ENCODE peak calls at places on chromosomes 13 and 19, in eight cellular contexts. G is IMR-90, I is body of pancreas, W is stomach, K is spleen, X is thyroid gland, H is right lobe of liver, R is tibial nerve. V is an unnamed sample. For H3K9me3, the result is how much of the 10 kb centered on the place peaks cover.

GRCh38 chr13:95535243-95535642 is 17.3 kb upstream of the CLDN10 start:
- DNase-seq in H (no peak), X (no peak), G (peak), R (no peak), I (peak), W (no peak), K (no peak), V (no peak)

GRCh38 chr19:38463365-38463764 is 29.9 kb downstream of the RYR1 start:
- DNase-seq in H (no peak), K (no peak), X (no peak), G (no peak), I (no peak), R (no peak), W (no peak), V (no peak)

GRCh38 chr13:43133792-43134191 is 110.4 kb downstream of the DNAJC15 start:
- DNase-seq in X (no peak), K (no peak), G (no peak), R (no peak), W (no peak), I (no peak), H (no peak), V (no peak)

GRCh38 chr13:63190742-63191141 is 1775.1 kb upstream of the PCDH20 start:
- DNase-seq in R (no peak), I (no peak), H (no peak), G (peak), W (no peak), K (no peak), X (no peak), V (no peak)

GRCh38 chr19:34367424-34367957 is 2.5 kb downstream of the GPI start:
- DNase-seq in W (no peak), G (no peak), K (no peak), I (no peak), X (no peak), H (no peak), R (no peak), V (no peak)

GRCh38 chr19:38544569-38545315 is 73.0 kb downstream of the MAP4K1 start:
- DNase-seq in H (no peak), R (no peak), W (no peak), K (no peak), G (peak), X (no peak), I (no peak), V (no peak)

GRCh38 chr19:5694167-5694951 is 4.3 kb downstream of the RPL36 start:
- DNase-seq in I (no peak), R (no peak), K (peak), W (no peak), H (no peak), X (no peak), G (no peak), V (peak)

GRCh38 chr19:21335721-21336120 is 6.5 kb upstream of the ZNF708 start:
- DNase-seq in K (no peak), W (no peak), X (no peak), R (no peak), H (no peak), I (no peak), G (no peak), V (no peak)

GRCh38 chr19:47658431-47659383 is 49.8 kb downstream of the BICRA start:
- DNase-seq in K (no peak), X (no peak), G (no peak), H (no peak), R (no peak), W (peak), I (no peak), V (no peak)

GRCh38 chr19:17358395-17358794 is 18.7 kb downstream of the PLVAP start:
- DNase-seq in X (no peak), G (no peak), H (no peak), I (no peak), W (no peak), R (no peak), K (peak), V (no peak)

GRCh38 chr13:113545931-113546516 is 38.5 kb upstream of the TFDP1 start:
- DNase-seq in G (no peak), H (no peak), K (peak), I (no peak), R (no peak), X (no peak), W (no peak), V (no peak)

GRCh38 chr13:29100739-29101138 is 280.6 kb downstream of the MTUS2 start:
- DNase-seq in G (no peak), R (no peak), X (no peak), I (no peak), H (no peak), K (no peak), W (no peak), V (no peak)

GRCh38 chr13:24842533-24843278 is 78.7 kb downstream of the RNF17 start:
- DNase-seq in X (no peak), W (no peak), G (no peak), I (no peak), H (no peak), K (no peak), R (no peak), V (no peak)

GRCh38 chr13:111049791-111050538 is 65.1 kb upstream of the ARHGEF7 start:
- DNase-seq in K (no peak), I (peak), X (peak), G (no peak), R (peak), H (no peak), W (peak), V (peak)

GRCh38 chr13:52348081-52348480 is 57.9 kb downstream of the THSD1 start:
- DNase-seq in X (no peak), W (no peak), I (peak), K (no peak), R (no peak), G (peak), H (no peak), V (no peak)

GRCh38 chr13:27406178-27406939 is 18.1 kb upstream of the GTF3A start:
- DNase-seq in I (peak), G (peak), X (peak), H (no peak), R (no peak), K (no peak), W (no peak), V (no peak)

GRCh38 chr13:94112227-94112626 is 367.3 kb downstream of the DCT start:
- DNase-seq in K (no peak), X (no peak), R (peak), G (peak), H (peak), I (peak), W (no peak), V (no peak)

GRCh38 chr19:17248011-17248776 is 2.5 kb upstream of the NR2F6 start:
- DNase-seq in G (no peak), I (peak), X (no peak), R (no peak), H (no peak), K (no peak), W (peak), V (no peak)

GRCh38 chr13:29428310-29428991 is 167.0 kb downstream of the SLC7A1 start:
- DNase-seq in G (no peak), X (peak), W (no peak), R (no peak), K (no peak), H (peak), I (peak), V (no peak)

GRCh38 chr13:92677571-92677970 is 549.0 kb upstream of the GPC6 start:
- DNase-seq in X (no peak), R (no peak), G (no peak), H (no peak), I (no peak), K (no peak), W (no peak), V (no peak)

GRCh38 chr13:109274188-109274821 is 512.1 kb downstream of the IRS2 start:
- DNase-seq in R (no peak), W (no peak), K (no peak), X (peak), I (peak), H (no peak), G (peak), V (no peak)

GRCh38 chr13:94620286-94620896 is 18.7 kb downstream of the GPR180 start:
- DNase-seq in X (peak), H (no peak), I (no peak), G (peak), R (no peak), W (no peak), K (no peak), V (peak)

GRCh38 chr13:77459616-77460015 is 75.9 kb upstream of the SCEL start:
- DNase-seq in H (no peak), X (no peak), K (no peak), I (no peak), G (no peak), W (no peak), R (no peak), V (no peak)

GRCh38 chr19:41531438-41532311 is 44.3 kb upstream of the CEACAM21 start:
- DNase-seq in K (peak), H (peak), I (peak), X (peak), W (peak), R (peak), G (peak), V (peak)

GRCh38 chr13:83048419-83048818 is 833.9 kb downstream of the SLITRK1 start:
- DNase-seq in H (no peak), W (no peak), X (no peak), G (peak), K (no peak), R (no peak), I (no peak), V (no peak)

GRCh38 chr19:5137571-5138124 is 168.7 kb downstream of the KDM4B start:
- DNase-seq in R (no peak), G (no peak), H (no peak), W (no peak), X (no peak), I (peak), K (no peak), V (no peak)

GRCh38 chr13:48667136-48667535 is 13.4 kb downstream of the CYSLTR2 start:
- DNase-seq in R (no peak), X (no peak), K (no peak), W (no peak), I (no peak), G (no peak), H (peak), V (no peak)

GRCh38 chr13:87669379-87669978 is 1.7 kb upstream of the SLITRK5 start:
- DNase-seq in G (peak), X (peak), H (no peak), K (no peak), I (no peak), R (no peak), W (no peak), V (no peak)

GRCh38 chr13:109998808-109999528 is 212.6 kb upstream of the IRS2 start:
- DNase-seq in X (no peak), I (no peak), G (peak), H (no peak), K (no peak), W (no peak), R (no peak), V (no peak)

GRCh38 chr19:17359905-17360800 is 17.0 kb downstream of the PLVAP start:
- DNase-seq in K (no peak), W (no peak), I (no peak), R (no peak), G (no peak), H (no peak), X (no peak), V (no peak)

GRCh38 chr19:42563352-42564210 is 31.1 kb downstream of the CEACAM8 start:
- DNase-seq in K (no peak), X (peak), H (no peak), I (peak), W (peak), R (no peak), G (peak), V (peak)

GRCh38 chr19:7681336-7682174 is 922 bp downstream of the TRAPPC5 start:
- DNase-seq in G (peak), R (peak), W (peak), I (peak), H (peak), K (peak), X (peak), V (peak)

GRCh38 chr13:99626461-99627082 is 125.3 kb downstream of the TM9SF2 start:
- DNase-seq in R (no peak), G (peak), H (no peak), X (no peak), I (no peak), W (no peak), K (no peak), V (no peak)

GRCh38 chr19:47110521-47111080 is 3.0 kb downstream of the ZC3H4 start:
- DNase-seq in H (no peak), K (peak), W (no peak), G (no peak), I (no peak), R (no peak), X (peak), V (no peak)

GRCh38 chr13:37868691-37869505 is 674 bp downstream of the TRPC4 start:
- DNase-seq in K (no peak), W (no peak), H (no peak), I (no peak), G (peak), R (no peak), X (no peak), V (no peak)

GRCh38 chr13:50594276-50594970 is 249.1 kb downstream of the DLEU7 start:
- DNase-seq in I (no peak), G (no peak), R (no peak), K (peak), X (no peak), W (no peak), H (no peak), V (no peak)

GRCh38 chr13:20702945-20703784 is at the start of gene IL17D:
- DNase-seq in I (peak), R (no peak), H (no peak), K (peak), W (no peak), X (peak), G (no peak), V (no peak)

GRCh38 chr13:73833331-73834070 is 300.7 kb downstream of the KLF12 start:
- DNase-seq in G (peak), I (no peak), X (no peak), R (no peak), K (no peak), H (no peak), W (no peak), V (no peak)

GRCh38 chr19:46766569-46767317 is 20.5 kb upstream of the STRN4 start:
- DNase-seq in X (peak), I (peak), H (no peak), R (no peak), W (peak), G (no peak), K (peak), V (no peak)

GRCh38 chr19:1214299-1214861 is 8.8 kb downstream of the STK11 start:
- DNase-seq in K (no peak), R (no peak), W (no peak), H (peak), G (no peak), X (no peak), I (no peak), V (no peak)
- H3K4me3 ChIP-seq in K (no peak), R (no peak), W (no peak), H (no peak), G (no peak), X (no peak), I (no peak), V (no peak)

DNA sequence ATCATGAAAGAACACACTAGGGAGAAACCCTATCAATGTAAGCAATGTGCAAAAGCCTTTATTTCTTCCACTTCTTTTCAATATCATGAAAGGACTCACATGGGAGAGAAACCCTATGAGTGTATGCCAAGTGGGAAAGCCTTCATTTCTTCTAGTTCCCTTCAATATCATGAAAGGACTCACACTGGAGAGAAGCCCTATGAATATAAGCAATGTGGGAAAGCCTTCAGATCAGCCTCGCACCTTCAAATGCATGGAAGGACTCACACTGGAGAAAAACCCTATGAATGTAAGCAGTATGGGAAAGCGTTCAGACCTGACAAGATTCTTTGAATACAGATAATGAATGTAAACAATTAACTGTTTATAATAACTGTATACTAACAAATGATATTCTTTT is 15.0 kb upstream of the ZNF439 start:
- DNase-seq in I (no peak), W (no peak), G (no peak), R (no peak), H (no peak), K (no peak), X (no peak), V (no peak)
- H3K9me3 ChIP-seq in I (under half), W (under half), G (under half), R (under half), H (under half), K (under half), X (under half), V (under half)

DNA sequence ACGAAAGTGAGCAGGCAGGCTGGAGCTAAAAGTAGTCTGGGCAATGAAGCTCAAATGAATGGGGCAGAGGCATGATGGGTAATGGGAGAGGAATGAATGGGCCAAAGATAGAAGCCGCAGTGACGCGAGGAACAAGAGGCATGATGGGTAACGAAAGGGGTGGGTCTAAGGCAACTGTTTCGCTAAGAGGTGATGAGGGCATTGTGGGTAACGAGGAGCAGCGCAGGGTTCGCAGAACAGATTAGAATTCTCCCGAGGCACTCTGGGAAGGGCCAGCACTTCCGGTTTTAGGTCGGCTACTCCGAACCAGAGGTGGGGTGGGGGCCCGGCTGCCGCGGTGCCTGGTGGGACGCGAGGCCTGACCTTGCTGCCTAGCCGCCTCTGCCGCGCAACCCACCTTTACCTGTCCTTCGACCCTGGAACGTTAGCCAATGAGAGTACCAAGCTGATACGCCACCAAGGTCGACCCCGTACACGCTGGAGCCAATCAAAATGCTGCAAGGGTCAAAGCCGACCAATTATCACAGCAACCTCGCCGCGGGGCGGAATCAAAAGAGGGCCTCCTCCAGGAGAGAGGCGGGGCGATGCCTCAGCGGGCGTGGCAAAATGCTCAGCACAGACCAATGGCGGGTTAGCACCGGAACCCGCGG is 563 bp upstream of the TOMM40 start:
- DNase-seq in G (peak), X (peak), K (peak), H (no peak), W (no peak), R (no peak), I (peak), V (no peak)
- TF ChIP-seq POLR2A in G (peak), X (no peak), K (no peak), H (peak), W (no peak), R (no peak), I (peak), V (peak)

GRCh38 chr19:50358483-50359431 is 6.7 kb downstream of the NAPSA start:
- DNase-seq in K (peak), H (peak), G (peak), I (peak), R (no peak), W (peak), X (peak), V (no peak)
- H3K4me3 ChIP-seq in K (peak), H (peak), G (peak), I (no peak), R (peak), W (peak), X (no peak), V (peak)

DNA sequence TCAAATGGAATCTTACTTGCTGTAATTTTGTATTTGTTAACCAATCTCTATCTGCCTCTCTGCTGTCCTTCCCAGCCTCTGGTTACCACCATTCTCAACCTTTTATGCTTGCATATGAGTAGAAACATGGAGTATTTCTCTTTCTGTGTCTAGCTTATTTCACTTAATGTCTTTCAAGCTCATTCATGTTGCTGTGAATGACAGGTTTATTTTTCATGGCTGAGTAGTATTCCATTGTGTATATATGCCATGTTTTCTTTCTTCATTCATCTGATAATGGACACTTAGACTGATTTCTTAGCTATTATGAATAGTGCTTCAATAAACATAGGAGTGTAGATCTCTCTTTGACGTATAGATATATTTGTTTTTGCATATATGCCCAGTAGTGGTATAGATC is 13.4 kb downstream of the ZNF460 start:
- DNase-seq in X (no peak), G (no peak), K (no peak), R (no peak), W (no peak), H (no peak), I (no peak), V (no peak)
- H3K9me3 ChIP-seq in X (under half), G (under half), K (under half), R (half or more), W (under half), H (under half), I (under half), V (under half)

DNA sequence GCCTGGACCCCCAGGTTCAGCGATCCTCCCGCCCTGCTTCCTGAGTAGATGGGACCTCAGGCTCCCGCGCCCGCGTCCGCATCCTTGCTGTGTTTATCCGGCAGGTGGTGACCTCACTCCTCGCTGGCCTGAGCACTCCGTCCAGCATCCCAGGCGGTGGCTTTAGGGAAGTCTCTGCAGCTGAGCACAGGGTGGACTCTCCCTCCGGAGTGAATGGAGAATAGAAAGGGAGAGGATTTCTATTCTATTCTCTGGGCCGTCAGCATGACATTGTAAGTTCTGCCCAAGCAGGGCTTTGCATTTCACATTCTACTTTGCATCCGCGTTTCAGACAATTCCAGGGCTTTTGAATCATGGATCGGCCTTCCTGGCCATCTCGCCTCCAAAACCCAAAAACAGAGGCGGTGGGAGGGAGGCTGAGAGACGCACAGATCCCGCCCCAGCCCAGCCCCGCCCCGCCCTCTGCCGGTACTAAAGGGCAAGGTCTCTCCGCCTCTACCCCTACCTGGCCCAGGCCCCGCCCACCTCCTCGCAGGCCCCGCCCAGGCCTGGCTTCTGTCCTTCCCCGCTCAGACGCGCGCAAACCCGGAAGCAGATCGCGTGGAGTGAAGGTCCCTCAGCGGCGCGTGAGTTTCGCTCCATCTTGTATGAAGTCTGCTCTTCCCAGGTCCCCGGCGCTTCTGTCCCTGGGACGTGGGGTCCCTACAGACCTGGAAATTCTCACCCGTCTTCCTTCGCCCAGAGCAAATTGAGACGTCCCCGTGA is at the start of gene ZNF525:
- DNase-seq in R (peak), X (peak), K (peak), G (peak), I (peak), W (peak), H (peak), V (peak)
- TF ChIP-seq POLR2A in R (no peak), X (no peak), K (no peak), G (peak), I (peak), W (peak), H (no peak), V (peak)

V was measured in adrenal gland.